ENCODE peak calls at places on chromosome 21, in five cellular contexts. Z is fibroblast of lung; J is CD8-positive, alpha-beta T cell; R is glutamatergic neuron; F is AG09319. O is an unnamed sample.

GRCh38 chr21:40299441-40299840 is 432.2 kb downstream of the PCP4 start:
- DNase-seq in Z (no peak), J (no peak), R (no peak), F (no peak), O (no peak)

GRCh38 chr21:42614811-42615342 is 38.5 kb upstream of the PDE9A start:
- DNase-seq in Z (no peak), J (peak), R (no peak), F (no peak), O (no peak)

GRCh38 chr21:34126269-34126668 is 52.9 kb downstream of the MRPS6 start:
- DNase-seq in Z (peak), J (no peak), R (no peak), F (no peak), O (peak)

GRCh38 chr21:37915516-37915915 is 741 bp downstream of the KCNJ6 start:
- DNase-seq in Z (no peak), J (no peak), R (peak), F (no peak), O (no peak)

GRCh38 chr21:31612889-31613785 is 46.4 kb upstream of the SOD1 start:
- DNase-seq in Z (peak), J (no peak), R (no peak), F (no peak), O (no peak)

GRCh38 chr21:37665230-37666024 is 250.8 kb downstream of the KCNJ6 start:
- DNase-seq in Z (peak), J (no peak), R (no peak), F (no peak), O (no peak)

GRCh38 chr21:32977216-32977615 is 48.5 kb upstream of the OLIG2 start:
- DNase-seq in Z (no peak), J (no peak), R (no peak), F (no peak), O (no peak)

GRCh38 chr21:38319781-38320180 is 63.0 kb downstream of the KCNJ15 start:
- DNase-seq in Z (peak), J (no peak), R (no peak), F (no peak), O (no peak)

GRCh38 chr21:33543505-33544129 is 779 bp downstream of the SON start:
- DNase-seq in Z (no peak), J (no peak), R (peak), F (no peak), O (no peak)

GRCh38 chr21:35400233-35400939 is 351.3 kb upstream of the RUNX1 start:
- DNase-seq in Z (peak), J (peak), R (no peak), F (peak), O (no peak)
- TF ChIP-seq CTCF in Z (peak), J (peak), R (no peak), F (peak), O (no peak)

DNA sequence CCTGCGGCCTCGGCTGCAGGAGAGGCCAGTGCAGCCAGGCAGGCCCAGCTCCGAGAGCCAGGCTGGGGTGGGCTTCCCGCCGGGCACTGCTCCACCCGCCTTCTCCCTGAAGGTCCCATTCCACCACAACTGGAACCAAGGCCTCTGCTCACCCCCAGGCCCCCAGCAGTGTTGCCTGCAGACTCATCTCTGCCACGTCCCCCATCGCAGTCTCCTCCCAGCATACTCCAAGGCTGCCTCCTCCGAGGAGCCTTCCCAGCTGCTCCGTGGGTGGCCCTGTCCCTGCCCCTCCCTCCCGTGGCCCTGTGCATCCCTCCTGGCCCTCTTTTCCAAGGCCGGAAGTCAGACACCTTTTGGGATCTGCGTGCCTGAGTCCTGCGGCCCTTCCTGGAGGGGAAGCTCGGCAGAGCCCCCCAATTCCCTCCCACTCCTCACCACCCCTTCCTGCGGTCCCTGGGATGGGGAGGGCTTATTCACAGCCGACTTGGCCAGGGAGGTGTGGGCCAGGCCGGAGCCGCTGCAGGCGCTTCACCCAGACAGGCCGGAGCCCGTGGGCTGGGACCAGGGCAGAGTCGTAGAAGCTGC is 47.6 kb downstream of the SLX9 start:
- DNase-seq in Z (no peak), J (no peak), R (peak), F (no peak), O (no peak)
- TF ChIP-seq CTCF in Z (no peak), J (no peak), R (no peak), F (no peak), O (no peak)

GRCh38 chr21:43979654-43980053 is 32.5 kb upstream of the TRAPPC10 start:
- DNase-seq in Z (no peak), J (no peak), R (no peak), F (no peak), O (no peak)
- TF ChIP-seq CTCF in Z (no peak), J (no peak), R (no peak), F (no peak), O (peak)

GRCh38 chr21:41494242-41494641 is 13.7 kb downstream of the TMPRSS2 start:
- DNase-seq in Z (no peak), J (no peak), R (no peak), F (no peak), O (no peak)
- TF ChIP-seq CTCF in Z (no peak), J (no peak), R (no peak), F (no peak), O (no peak)

GRCh38 chr21:45443595-45444181 is 38.7 kb downstream of the COL18A1 start:
- DNase-seq in Z (no peak), J (no peak), R (peak), F (no peak), O (no peak)
- TF ChIP-seq CTCF in Z (no peak), J (no peak), R (no peak), F (no peak), O (peak)

DNA sequence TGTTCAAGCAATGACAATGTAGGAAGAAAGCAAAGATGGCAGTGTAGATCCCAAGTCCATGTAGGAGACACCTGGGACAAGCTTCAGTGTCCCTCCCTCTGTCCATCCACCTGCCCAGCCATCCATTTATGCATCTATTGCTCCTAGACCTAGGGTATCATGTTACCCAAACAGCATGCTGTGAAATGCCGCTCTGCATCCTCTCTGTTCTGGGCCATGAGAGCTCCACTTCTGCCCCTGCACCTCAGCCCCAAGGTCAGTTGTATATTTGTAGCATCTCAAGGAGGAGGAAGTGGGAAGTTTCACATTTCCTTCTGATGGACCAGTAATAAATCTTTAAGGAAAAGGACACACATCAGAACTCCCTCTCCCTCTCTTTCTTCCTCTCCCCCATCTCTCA is 27.9 kb upstream of the TSPEAR start:
- DNase-seq in Z (no peak), J (no peak), R (no peak), F (no peak), O (no peak)
- TF ChIP-seq CTCF in Z (no peak), J (no peak), R (no peak), F (no peak), O (no peak)

DNA sequence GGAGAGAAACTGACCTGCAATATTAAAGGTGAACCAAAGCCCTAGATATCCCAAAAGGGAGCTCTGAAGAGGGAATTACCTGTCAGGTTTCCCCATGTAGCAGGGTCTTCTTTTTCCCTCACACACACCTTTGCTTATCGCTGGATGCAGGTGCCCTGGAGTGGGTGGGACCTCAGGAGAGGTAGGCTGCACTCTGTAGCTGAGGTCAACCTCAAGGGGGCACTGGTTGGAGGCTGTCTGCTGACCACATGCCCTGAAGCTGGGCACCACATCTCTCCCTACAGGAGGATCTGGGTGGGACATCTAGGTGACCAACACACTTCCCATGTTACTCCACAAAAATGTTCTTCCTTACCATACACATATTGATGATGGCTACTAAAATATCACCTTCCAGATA is 298.7 kb upstream of the USP25 start:
- DNase-seq in Z (no peak), J (no peak), R (no peak), F (no peak), O (no peak)
- TF ChIP-seq CTCF in Z (no peak), J (no peak), R (no peak), F (no peak), O (no peak)